ENCODE peak calls at places on chromosomes 6 and 20, in six cellular contexts. One of them, this sample, is unnamed. For H3K36me3, the result is how much of the 10 kb centered on the place peaks cover.

GRCh38 chr6:32254761-32255211 is 30.9 kb upstream of the NOTCH4 start:
- DNase-seq in body of pancreas: no peak
- DNase-seq in psoas muscle: no peak
- DNase-seq in ovary: peak
- DNase-seq in GM12878: no peak
- DNase-seq in PC-3: no peak
- DNase-seq in this sample: no peak

GRCh38 chr20:7627734-7628663 is 312.3 kb downstream of the HAO1 start:
- DNase-seq in ovary: no peak
- DNase-seq in body of pancreas: no peak
- DNase-seq in PC-3: peak
- DNase-seq in GM12878: no peak
- DNase-seq in psoas muscle: no peak
- DNase-seq in this sample: no peak

GRCh38 chr6:55108469-55109130 is 65.7 kb upstream of the HCRTR2 start:
- DNase-seq in GM12878: no peak
- DNase-seq in body of pancreas: no peak
- DNase-seq in ovary: no peak
- DNase-seq in psoas muscle: no peak
- DNase-seq in PC-3: no peak
- DNase-seq in this sample: no peak

GRCh38 chr6:100701728-100702127 is 179.4 kb downstream of the ASCC3 start:
- DNase-seq in PC-3: no peak
- DNase-seq in body of pancreas: no peak
- DNase-seq in psoas muscle: no peak
- DNase-seq in ovary: no peak
- DNase-seq in GM12878: no peak
- DNase-seq in this sample: no peak

GRCh38 chr6:7475081-7475480 is 66.4 kb upstream of the DSP start:
- DNase-seq in ovary: no peak
- DNase-seq in PC-3: no peak
- DNase-seq in body of pancreas: no peak
- DNase-seq in GM12878: no peak
- DNase-seq in psoas muscle: no peak
- DNase-seq in this sample: no peak

GRCh38 chr6:12331951-12332749 is 42.0 kb downstream of the EDN1 start:
- DNase-seq in PC-3: peak
- DNase-seq in ovary: no peak
- DNase-seq in body of pancreas: peak
- DNase-seq in GM12878: no peak
- DNase-seq in psoas muscle: no peak
- DNase-seq in this sample: no peak

GRCh38 chr6:39777661-39778060 is 14.5 kb upstream of the DAAM2 start:
- DNase-seq in GM12878: no peak
- DNase-seq in psoas muscle: peak
- DNase-seq in body of pancreas: no peak
- DNase-seq in ovary: no peak
- DNase-seq in PC-3: no peak
- DNase-seq in this sample: peak

GRCh38 chr6:31114540-31114876 is at the start of gene PSORS1C1:
- DNase-seq in ovary: peak
- DNase-seq in GM12878: no peak
- DNase-seq in PC-3: peak
- DNase-seq in body of pancreas: peak
- DNase-seq in psoas muscle: peak
- DNase-seq in this sample: peak

GRCh38 chr6:24571361-24571760 is 74.6 kb downstream of the KIAA0319 start:
- DNase-seq in psoas muscle: no peak
- DNase-seq in PC-3: no peak
- DNase-seq in ovary: no peak
- DNase-seq in body of pancreas: no peak
- DNase-seq in GM12878: no peak
- DNase-seq in this sample: no peak

GRCh38 chr20:37600486-37600885 is 72.8 kb upstream of the BLCAP start:
- DNase-seq in psoas muscle: no peak
- DNase-seq in ovary: no peak
- DNase-seq in PC-3: no peak
- DNase-seq in body of pancreas: no peak
- DNase-seq in GM12878: no peak
- DNase-seq in this sample: no peak

GRCh38 chr20:18738055-18738454 is 75.5 kb upstream of the SCP2D1 start:
- DNase-seq in GM12878: no peak
- DNase-seq in psoas muscle: no peak
- DNase-seq in ovary: no peak
- DNase-seq in PC-3: no peak
- DNase-seq in body of pancreas: no peak
- DNase-seq in this sample: no peak

GRCh38 chr20:33002087-33002808 is 2.0 kb downstream of the SUN5 start:
- DNase-seq in psoas muscle: no peak
- DNase-seq in GM12878: no peak
- DNase-seq in ovary: no peak
- DNase-seq in body of pancreas: no peak
- DNase-seq in PC-3: no peak
- DNase-seq in this sample: no peak

GRCh38 chr6:7821426-7821825 is 89.2 kb downstream of the TXNDC5 start:
- DNase-seq in ovary: no peak
- DNase-seq in body of pancreas: no peak
- DNase-seq in GM12878: no peak
- DNase-seq in PC-3: no peak
- DNase-seq in psoas muscle: no peak
- DNase-seq in this sample: no peak

GRCh38 chr6:83952830-83953229 is 80.7 kb upstream of the MRAP2 start:
- DNase-seq in PC-3: no peak
- DNase-seq in ovary: no peak
- DNase-seq in psoas muscle: no peak
- DNase-seq in body of pancreas: no peak
- DNase-seq in GM12878: no peak
- DNase-seq in this sample: no peak

GRCh38 chr6:28543671-28544131 is 18.0 kb downstream of the GPX5 start:
- DNase-seq in body of pancreas: no peak
- DNase-seq in GM12878: no peak
- DNase-seq in ovary: no peak
- DNase-seq in psoas muscle: no peak
- DNase-seq in PC-3: no peak
- DNase-seq in this sample: no peak

GRCh38 chr20:62897666-62898065 is 28.6 kb downstream of the DIDO1 start:
- DNase-seq in GM12878: no peak
- DNase-seq in ovary: no peak
- DNase-seq in psoas muscle: no peak
- DNase-seq in PC-3: no peak
- DNase-seq in body of pancreas: no peak
- DNase-seq in this sample: no peak

GRCh38 chr20:62895539-62895938 is 30.8 kb downstream of the DIDO1 start:
- DNase-seq in GM12878: no peak
- DNase-seq in PC-3: no peak
- DNase-seq in ovary: no peak
- DNase-seq in psoas muscle: no peak
- DNase-seq in body of pancreas: no peak
- DNase-seq in this sample: no peak

GRCh38 chr20:62894261-62894660 is 32.0 kb downstream of the DIDO1 start:
- DNase-seq in ovary: no peak
- DNase-seq in body of pancreas: no peak
- DNase-seq in psoas muscle: no peak
- DNase-seq in PC-3: no peak
- DNase-seq in GM12878: no peak
- DNase-seq in this sample: no peak

GRCh38 chr20:62898093-62898964 is 28.0 kb downstream of the DIDO1 start:
- DNase-seq in GM12878: no peak
- DNase-seq in PC-3: no peak
- DNase-seq in ovary: no peak
- DNase-seq in body of pancreas: no peak
- DNase-seq in psoas muscle: no peak
- DNase-seq in this sample: no peak

GRCh38 chr20:62896526-62896925 is 29.8 kb downstream of the DIDO1 start:
- DNase-seq in GM12878: no peak
- DNase-seq in body of pancreas: no peak
- DNase-seq in psoas muscle: no peak
- DNase-seq in PC-3: no peak
- DNase-seq in ovary: no peak
- DNase-seq in this sample: no peak
- H3K36me3 ChIP-seq in GM12878: under half
- H3K36me3 ChIP-seq in body of pancreas: under half
- H3K36me3 ChIP-seq in psoas muscle: under half
- H3K36me3 ChIP-seq in PC-3: under half
- H3K36me3 ChIP-seq in ovary: under half
- H3K36me3 ChIP-seq in this sample: half or more

GRCh38 chr6:2732503-2733089 is 18.1 kb downstream of the MYLK4 start:
- DNase-seq in body of pancreas: no peak
- DNase-seq in GM12878: no peak
- DNase-seq in PC-3: no peak
- DNase-seq in ovary: no peak
- DNase-seq in psoas muscle: no peak
- DNase-seq in this sample: no peak

GRCh38 chr6:2734517-2735076 is 16.1 kb downstream of the MYLK4 start:
- DNase-seq in PC-3: no peak
- DNase-seq in GM12878: no peak
- DNase-seq in ovary: no peak
- DNase-seq in body of pancreas: no peak
- DNase-seq in psoas muscle: no peak
- DNase-seq in this sample: no peak

GRCh38 chr6:2731281-2731909 is 19.3 kb downstream of the MYLK4 start:
- DNase-seq in psoas muscle: no peak
- DNase-seq in GM12878: no peak
- DNase-seq in body of pancreas: no peak
- DNase-seq in PC-3: peak
- DNase-seq in ovary: no peak
- DNase-seq in this sample: no peak

GRCh38 chr6:2733736-2734480 is 16.8 kb downstream of the MYLK4 start:
- DNase-seq in PC-3: no peak
- DNase-seq in psoas muscle: peak
- DNase-seq in ovary: no peak
- DNase-seq in GM12878: no peak
- DNase-seq in body of pancreas: no peak
- DNase-seq in this sample: no peak

DNA sequence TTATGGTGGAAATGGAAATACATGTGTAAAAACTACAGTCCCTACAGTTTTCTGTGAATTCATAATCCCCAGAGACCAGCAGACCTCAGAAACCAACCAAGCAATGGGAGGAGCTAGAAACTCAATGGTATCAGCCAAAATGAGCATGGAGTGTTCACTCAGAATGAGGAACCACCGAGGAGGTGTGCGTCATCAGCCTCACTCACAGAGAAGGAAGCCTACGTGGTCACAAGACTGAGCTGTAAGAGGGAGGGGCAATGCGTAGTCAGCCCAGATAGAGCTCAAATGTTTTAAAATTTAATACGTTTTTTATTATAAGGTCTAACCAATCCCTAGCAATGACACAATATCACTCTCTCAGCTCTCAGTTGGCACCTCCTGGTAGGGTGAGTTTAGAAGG is 17.4 kb downstream of the MYLK4 start:
- DNase-seq in ovary: no peak
- DNase-seq in psoas muscle: peak
- DNase-seq in body of pancreas: peak
- DNase-seq in PC-3: no peak
- DNase-seq in GM12878: peak
- DNase-seq in this sample: peak
- H3K27ac ChIP-seq in ovary: no peak
- H3K27ac ChIP-seq in psoas muscle: peak
- H3K27ac ChIP-seq in body of pancreas: peak
- H3K27ac ChIP-seq in PC-3: no peak
- H3K27ac ChIP-seq in GM12878: no peak
- H3K27ac ChIP-seq in this sample: peak

DNA sequence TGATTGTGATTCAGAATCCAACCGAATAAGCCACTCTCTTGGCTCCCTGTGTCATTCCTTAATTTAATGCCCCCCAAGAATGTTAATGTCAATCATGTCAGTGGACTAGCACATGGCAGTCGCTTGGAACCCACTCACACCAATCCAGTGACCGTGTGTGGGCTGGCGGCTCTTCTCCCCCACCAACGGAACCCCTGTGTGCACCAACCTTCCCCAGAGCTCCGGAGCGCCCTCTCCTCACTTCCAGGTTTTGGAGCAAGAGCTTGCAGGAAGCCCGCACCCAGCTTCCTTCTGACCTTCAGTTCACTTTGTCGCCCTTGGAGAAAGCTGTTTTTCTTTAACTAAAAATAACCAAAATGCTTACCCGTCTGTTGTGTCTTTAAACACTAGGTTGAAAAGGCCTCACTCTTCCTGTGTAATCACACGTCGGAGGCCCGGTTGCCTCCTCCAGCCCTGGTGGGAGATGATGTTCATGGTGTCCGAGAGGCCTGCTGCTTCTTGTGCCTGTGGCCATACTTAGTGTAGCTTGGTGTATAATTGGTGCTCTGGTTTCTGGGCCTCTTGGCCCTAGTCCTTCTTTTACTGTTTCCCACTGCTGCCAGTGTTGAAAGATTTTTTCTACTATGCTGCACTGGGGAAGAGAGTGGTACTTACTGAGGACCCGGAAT is 17.8 kb upstream of the MAP1LC3A start:
- DNase-seq in psoas muscle: no peak
- DNase-seq in ovary: no peak
- DNase-seq in PC-3: no peak
- DNase-seq in body of pancreas: no peak
- DNase-seq in GM12878: no peak
- DNase-seq in this sample: no peak
- H3K36me3 ChIP-seq in psoas muscle: under half
- H3K36me3 ChIP-seq in ovary: under half
- H3K36me3 ChIP-seq in PC-3: under half
- H3K36me3 ChIP-seq in body of pancreas: under half
- H3K36me3 ChIP-seq in GM12878: under half
- H3K36me3 ChIP-seq in this sample: half or more

GRCh38 chr20:35635652-35636051 is 20.0 kb downstream of the SPAG4 start:
- DNase-seq in GM12878: no peak
- DNase-seq in body of pancreas: no peak
- DNase-seq in psoas muscle: no peak
- DNase-seq in ovary: no peak
- DNase-seq in PC-3: no peak
- DNase-seq in this sample: no peak

GRCh38 chr20:35640724-35641123 is 24.0 kb downstream of the CPNE1 start:
- DNase-seq in GM12878: no peak
- DNase-seq in psoas muscle: no peak
- DNase-seq in PC-3: no peak
- DNase-seq in body of pancreas: no peak
- DNase-seq in ovary: no peak
- DNase-seq in this sample: no peak

GRCh38 chr20:35632539-35633115 is 17.0 kb downstream of the SPAG4 start:
- DNase-seq in psoas muscle: no peak
- DNase-seq in body of pancreas: no peak
- DNase-seq in ovary: no peak
- DNase-seq in GM12878: no peak
- DNase-seq in PC-3: no peak
- DNase-seq in this sample: no peak

GRCh38 chr20:35637266-35637665 is 21.6 kb downstream of the SPAG4 start:
- DNase-seq in PC-3: no peak
- DNase-seq in psoas muscle: no peak
- DNase-seq in ovary: no peak
- DNase-seq in GM12878: no peak
- DNase-seq in body of pancreas: no peak
- DNase-seq in this sample: no peak

DNA sequence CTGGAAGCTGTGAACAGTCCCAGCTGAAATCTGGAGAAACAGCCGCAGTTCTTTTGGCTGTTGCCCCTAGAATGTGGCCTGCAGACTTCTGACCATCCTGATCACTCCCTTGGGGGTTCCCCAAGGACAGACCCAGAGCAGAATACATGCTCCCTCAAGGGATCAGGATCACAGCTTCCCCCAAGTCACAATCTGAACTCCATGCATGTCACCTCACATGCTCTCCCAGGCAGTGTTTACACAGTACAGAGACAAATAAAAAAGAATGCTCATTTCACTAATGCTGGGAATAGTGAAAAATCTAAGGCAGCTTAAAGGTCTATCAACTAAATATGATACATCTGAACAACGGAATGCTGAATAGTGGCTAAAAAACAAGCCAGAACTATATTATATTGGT is 20.5 kb downstream of the SPAG4 start:
- DNase-seq in body of pancreas: no peak
- DNase-seq in psoas muscle: no peak
- DNase-seq in PC-3: no peak
- DNase-seq in ovary: no peak
- DNase-seq in GM12878: no peak
- DNase-seq in this sample: no peak
- H3K27ac ChIP-seq in body of pancreas: no peak
- H3K27ac ChIP-seq in psoas muscle: no peak
- H3K27ac ChIP-seq in PC-3: no peak
- H3K27ac ChIP-seq in ovary: no peak
- H3K27ac ChIP-seq in GM12878: no peak
- H3K27ac ChIP-seq in this sample: no peak

This sample was measured in tibial artery.